ENCODE peak calls at places on chromosomes 4 and X, in nine cellular contexts. M, S, B, O, E, F, R, U and T are unnamed samples.

GRCh38 chr4:113893546-113893945 is 85.9 kb downstream of the ARSJ start:
- DNase-seq in M (no peak), S (no peak), B (no peak), O (no peak), E (no peak), F (no peak), R (no peak), U (peak), T (no peak)

GRCh38 chr4:39526283-39526682 is 956 bp downstream of the UGDH start:
- DNase-seq in M (no peak), S (no peak), B (peak), O (no peak), E (no peak), F (peak), R (no peak), U (no peak), T (no peak)

GRCh38 chrX:120315776-120316175 is 4.5 kb upstream of the TMEM255A start:
- DNase-seq in M (no peak), S (no peak), B (no peak), O (no peak), E (no peak), F (no peak), R (no peak), U (no peak), T (no peak)

GRCh38 chr4:106659386-106659785 is 290.8 kb upstream of the GIMD1 start:
- DNase-seq in M (no peak), S (no peak), B (no peak), O (no peak), E (no peak), F (no peak), R (peak), U (peak), T (no peak)

GRCh38 chr4:45072981-45073380 is 346.6 kb upstream of the GNPDA2 start:
- DNase-seq in M (no peak), S (no peak), B (no peak), O (no peak), E (no peak), F (peak), R (no peak), U (no peak), T (no peak)

GRCh38 chr4:78650106-78651021 is 98.8 kb downstream of the ANXA3 start:
- DNase-seq in M (no peak), S (no peak), B (no peak), O (no peak), E (peak), F (no peak), R (peak), U (peak), T (no peak)

GRCh38 chr4:16029329-16029728 is 54.5 kb downstream of the PROM1 start:
- DNase-seq in M (no peak), S (no peak), B (no peak), O (no peak), E (peak), F (no peak), R (peak), U (peak), T (peak)

GRCh38 chr4:146211440-146211839 is 2.9 kb upstream of the REELD1 start:
- DNase-seq in M (no peak), S (no peak), B (no peak), O (no peak), E (no peak), F (no peak), R (no peak), U (no peak), T (no peak)

GRCh38 chr4:4714330-4714729 is 145.1 kb upstream of the MSX1 start:
- DNase-seq in M (no peak), S (no peak), B (no peak), O (no peak), E (no peak), F (no peak), R (no peak), U (peak), T (no peak)

GRCh38 chr4:78432896-78433295 is 118.7 kb upstream of the ANXA3 start:
- DNase-seq in M (no peak), S (no peak), B (no peak), O (no peak), E (peak), F (no peak), R (peak), U (peak), T (peak)

GRCh38 chr4:82247629-82248028 is 126.2 kb downstream of the HNRNPD start:
- DNase-seq in M (no peak), S (no peak), B (no peak), O (no peak), E (no peak), F (no peak), R (no peak), U (no peak), T (no peak)

GRCh38 chrX:64204701-64205440 is 637 bp downstream of the AMER1 start:
- DNase-seq in M (peak), S (peak), B (peak), O (peak), E (no peak), F (peak), R (peak), U (peak), T (no peak)

GRCh38 chrX:72308566-72309296 is 3.0 kb upstream of the CITED1 start:
- DNase-seq in M (peak), S (peak), B (peak), O (peak), E (peak), F (no peak), R (peak), U (peak), T (no peak)

GRCh38 chr4:177005801-177006230 is 213.1 kb upstream of the VEGFC start:
- DNase-seq in M (no peak), S (no peak), B (no peak), O (no peak), E (peak), F (peak), R (peak), U (peak), T (peak)

DNA sequence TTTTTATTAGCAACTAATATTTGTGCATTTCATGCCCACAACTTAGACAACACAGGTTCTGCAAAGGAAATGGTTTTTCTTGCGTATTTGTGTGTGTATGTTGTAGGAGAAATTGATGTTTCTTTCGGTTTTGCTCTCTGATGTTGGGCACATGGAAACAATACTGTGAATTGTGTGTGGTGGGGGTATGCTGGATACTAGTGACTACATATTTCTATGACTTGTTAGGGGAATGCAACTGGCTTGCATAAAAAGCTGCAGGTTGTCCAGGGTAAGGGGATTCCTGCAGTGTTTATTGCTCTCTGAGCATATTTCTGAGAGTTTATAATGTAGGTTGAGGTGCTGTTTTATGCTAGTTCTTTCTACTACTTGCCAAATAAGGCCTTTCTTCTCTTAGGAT is 11.6 kb downstream of the DLG3 start:
- DNase-seq in M (no peak), S (no peak), B (no peak), O (no peak), E (no peak), F (no peak), R (no peak), U (no peak), T (no peak)
- H3K4me3 ChIP-seq in M (no peak), S (peak), B (peak), O (no peak), E (no peak), F (peak), R (peak), U (no peak), T (peak)

DNA sequence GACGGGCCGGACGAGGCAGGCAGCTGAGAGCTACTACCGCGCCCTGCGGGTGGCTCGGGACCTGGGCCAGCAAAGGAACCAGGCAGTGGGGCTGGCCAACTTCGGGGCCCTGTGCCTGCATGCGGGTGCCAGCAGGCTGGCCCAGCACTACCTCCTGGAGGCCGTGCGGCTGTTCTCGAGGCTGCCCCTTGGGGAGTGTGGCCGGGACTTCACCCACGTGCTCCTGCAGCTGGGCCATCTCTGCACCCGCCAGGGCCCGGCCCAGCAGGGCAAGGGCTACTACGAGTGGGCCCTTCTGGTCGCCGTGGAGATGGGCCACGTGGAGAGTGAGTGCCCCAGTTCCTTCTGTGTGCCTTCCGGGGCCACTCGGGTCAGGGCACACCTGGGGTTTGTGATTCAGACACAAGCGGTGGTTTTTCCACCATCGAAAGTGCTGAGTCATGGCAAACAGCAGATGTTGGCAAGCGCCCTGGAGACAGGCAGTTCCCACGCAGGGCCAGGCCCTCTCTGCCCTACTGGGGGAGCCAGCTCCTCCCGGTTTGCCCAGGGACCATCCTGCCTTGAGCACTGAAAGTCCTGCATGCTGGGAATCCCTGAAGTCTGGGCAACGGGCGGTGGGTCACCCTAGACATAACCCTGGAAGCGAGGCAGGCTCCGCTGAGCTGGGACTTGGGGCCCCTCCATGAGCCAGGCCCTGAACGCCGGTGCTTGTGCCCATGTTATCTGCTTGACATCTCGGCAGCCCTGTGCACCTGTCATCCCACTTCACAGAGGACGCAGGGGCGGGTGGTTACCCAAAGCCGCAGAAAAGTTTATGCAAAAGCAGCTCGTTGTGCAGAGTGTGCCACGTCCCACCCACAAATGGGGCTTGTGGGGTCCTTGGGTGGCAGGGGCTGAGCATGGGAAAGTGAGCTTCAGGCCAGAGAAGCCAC is 29.5 kb downstream of the SH3TC1 start:
- DNase-seq in M (peak), S (peak), B (no peak), O (peak), E (peak), F (peak), R (peak), U (peak), T (peak)
- TF ChIP-seq CTCF in M (no peak), S (no peak), B (no peak), O (no peak), E (no peak), F (no peak), R (no peak), U (no peak), T (no peak)

GRCh38 chr4:119026662-119027444 is 108.8 kb upstream of the MYOZ2 start:
- DNase-seq in M (no peak), S (no peak), B (no peak), O (no peak), E (no peak), F (peak), R (no peak), U (peak), T (no peak)
- H3K4me3 ChIP-seq in M (peak), S (no peak), B (no peak), O (no peak), E (peak), F (no peak), R (peak), U (peak), T (no peak)

GRCh38 chrX:34299451-34299967 is 167.4 kb upstream of the FAM47A start:
- DNase-seq in M (no peak), S (no peak), B (no peak), O (no peak), E (no peak), F (no peak), R (no peak), U (no peak), T (no peak)

DNA sequence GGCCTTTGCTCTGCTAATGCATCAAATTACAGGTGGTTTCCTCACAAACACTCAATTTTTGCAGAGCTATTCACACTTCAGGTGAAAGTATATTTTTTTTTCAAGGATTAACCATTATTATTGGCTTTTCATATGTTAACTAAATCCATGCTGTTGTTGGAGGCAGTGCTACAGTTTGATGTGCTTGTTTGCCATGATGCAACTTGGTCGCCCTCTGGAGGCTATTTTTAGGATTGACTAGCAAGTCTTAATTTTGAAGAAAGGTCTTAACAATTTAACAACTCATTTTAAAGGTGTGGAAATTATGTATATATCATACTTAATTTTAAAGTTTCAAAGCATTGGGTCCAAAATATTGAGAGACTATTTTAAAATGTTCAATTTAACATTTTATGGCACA is 168.8 kb upstream of the FAM47A start:
- DNase-seq in M (no peak), S (no peak), B (peak), O (no peak), E (no peak), F (peak), R (no peak), U (peak), T (peak)
- TF ChIP-seq CTCF in M (no peak), S (no peak), B (peak), O (peak), E (peak), F (peak), R (peak), U (peak), T (peak)